ENCODE peak calls at places on chromosomes 6 and 20, in eight cellular contexts. One of them, this sample, is unnamed.

GRCh38 chr20:41437836-41438235 is 71.2 kb upstream of the EMILIN3 start:
- DNase-seq in vagina: no peak
- DNase-seq in left ventricle myocardium inferior: no peak
- DNase-seq in endodermal cell: no peak
- DNase-seq in pancreas: no peak
- DNase-seq in esophagus muscularis mucosa: no peak
- DNase-seq in fibroblast of lung: no peak
- DNase-seq in adrenal gland: no peak
- DNase-seq in this sample: no peak

GRCh38 chr20:63028461-63028921 is 21.7 kb upstream of the BHLHE23 start:
- DNase-seq in left ventricle myocardium inferior: no peak
- DNase-seq in endodermal cell: no peak
- DNase-seq in pancreas: no peak
- DNase-seq in adrenal gland: no peak
- DNase-seq in vagina: no peak
- DNase-seq in esophagus muscularis mucosa: no peak
- DNase-seq in fibroblast of lung: no peak
- DNase-seq in this sample: peak; percentile 2

GRCh38 chr6:90286884-90287488 is 9.7 kb downstream of the BACH2 start:
- DNase-seq in vagina: no peak
- DNase-seq in pancreas: no peak
- DNase-seq in left ventricle myocardium inferior: no peak
- DNase-seq in esophagus muscularis mucosa: no peak
- DNase-seq in endodermal cell: peak; percentile 97
- DNase-seq in adrenal gland: peak; percentile 54
- DNase-seq in fibroblast of lung: peak; percentile 19
- DNase-seq in this sample: no peak

GRCh38 chr6:79570129-79570801 is 33.0 kb upstream of the LCA5 start:
- DNase-seq in adrenal gland: peak; percentile 27
- DNase-seq in pancreas: peak; percentile 70
- DNase-seq in esophagus muscularis mucosa: no peak
- DNase-seq in vagina: no peak
- DNase-seq in endodermal cell: peak; percentile 85
- DNase-seq in fibroblast of lung: peak; percentile 89
- DNase-seq in left ventricle myocardium inferior: no peak
- DNase-seq in this sample: no peak

GRCh38 chr20:24892522-24892921 is 56.5 kb upstream of the CST7 start:
- DNase-seq in esophagus muscularis mucosa: no peak
- DNase-seq in endodermal cell: no peak
- DNase-seq in adrenal gland: no peak
- DNase-seq in fibroblast of lung: no peak
- DNase-seq in pancreas: no peak
- DNase-seq in left ventricle myocardium inferior: no peak
- DNase-seq in vagina: peak; percentile 94
- DNase-seq in this sample: no peak

GRCh38 chr6:140602431-140602836 is 1228.0 kb upstream of the CITED2 start:
- DNase-seq in endodermal cell: no peak
- DNase-seq in esophagus muscularis mucosa: no peak
- DNase-seq in pancreas: no peak
- DNase-seq in fibroblast of lung: peak; percentile 53
- DNase-seq in left ventricle myocardium inferior: no peak
- DNase-seq in adrenal gland: no peak
- DNase-seq in vagina: no peak
- DNase-seq in this sample: no peak

GRCh38 chr6:121435444-121436069 is at the start of gene GJA1:
- DNase-seq in adrenal gland: peak; percentile 74
- DNase-seq in pancreas: peak; percentile 25
- DNase-seq in vagina: no peak
- DNase-seq in left ventricle myocardium inferior: no peak
- DNase-seq in esophagus muscularis mucosa: no peak
- DNase-seq in endodermal cell: peak; percentile 87
- DNase-seq in fibroblast of lung: peak; percentile 86
- DNase-seq in this sample: peak; percentile 84

GRCh38 chr6:158789115-158789917 is 29.9 kb downstream of the EZR start:
- DNase-seq in fibroblast of lung: no peak
- DNase-seq in esophagus muscularis mucosa: no peak
- DNase-seq in endodermal cell: peak; percentile 44
- DNase-seq in vagina: no peak
- DNase-seq in left ventricle myocardium inferior: no peak
- DNase-seq in adrenal gland: no peak
- DNase-seq in pancreas: no peak
- DNase-seq in this sample: no peak

GRCh38 chr6:21804941-21805610 is 211.5 kb downstream of the SOX4 start:
- DNase-seq in endodermal cell: no peak
- DNase-seq in pancreas: no peak
- DNase-seq in left ventricle myocardium inferior: no peak
- DNase-seq in fibroblast of lung: peak; percentile 84
- DNase-seq in vagina: no peak
- DNase-seq in esophagus muscularis mucosa: no peak
- DNase-seq in adrenal gland: no peak
- DNase-seq in this sample: peak; percentile 7

GRCh38 chr6:52654592-52654991 is 16.3 kb upstream of the TMEM14A start:
- DNase-seq in vagina: no peak
- DNase-seq in fibroblast of lung: no peak
- DNase-seq in adrenal gland: no peak
- DNase-seq in esophagus muscularis mucosa: no peak
- DNase-seq in endodermal cell: no peak
- DNase-seq in pancreas: no peak
- DNase-seq in left ventricle myocardium inferior: no peak
- DNase-seq in this sample: no peak

GRCh38 chr20:48489656-48490055 is 338.1 kb downstream of the PREX1 start:
- DNase-seq in endodermal cell: no peak
- DNase-seq in fibroblast of lung: no peak
- DNase-seq in vagina: no peak
- DNase-seq in esophagus muscularis mucosa: no peak
- DNase-seq in left ventricle myocardium inferior: no peak
- DNase-seq in adrenal gland: no peak
- DNase-seq in pancreas: no peak
- DNase-seq in this sample: no peak

GRCh38 chr6:112193535-112194051 is 60.8 kb downstream of the LAMA4 start:
- DNase-seq in pancreas: no peak
- DNase-seq in fibroblast of lung: no peak
- DNase-seq in left ventricle myocardium inferior: no peak
- DNase-seq in esophagus muscularis mucosa: no peak
- DNase-seq in adrenal gland: no peak
- DNase-seq in endodermal cell: no peak
- DNase-seq in vagina: no peak
- DNase-seq in this sample: no peak

DNA sequence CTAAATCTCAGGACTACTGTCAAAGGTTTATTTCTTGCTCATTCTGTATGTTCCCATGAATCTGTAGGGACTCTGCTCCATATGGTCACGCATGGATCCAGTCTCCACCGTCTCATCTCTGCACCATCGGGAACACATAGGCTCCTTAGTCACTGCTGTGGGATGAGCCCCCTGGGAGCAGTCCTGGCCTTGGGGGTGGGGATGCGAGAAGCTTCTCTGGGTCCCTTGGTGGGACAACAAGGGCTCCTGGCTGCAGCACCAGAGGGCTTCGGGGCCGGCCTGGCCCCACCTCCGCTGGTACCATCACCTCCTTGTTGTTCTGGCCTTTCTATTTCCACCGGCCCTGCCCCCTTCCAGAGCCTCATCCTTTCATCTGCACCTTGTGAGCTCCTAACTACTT is 148.4 kb downstream of the CDH4 start:
- DNase-seq in pancreas: no peak
- DNase-seq in adrenal gland: no peak
- DNase-seq in fibroblast of lung: no peak
- DNase-seq in vagina: no peak
- DNase-seq in endodermal cell: no peak
- DNase-seq in esophagus muscularis mucosa: no peak
- DNase-seq in left ventricle myocardium inferior: no peak
- DNase-seq in this sample: no peak
- H3K27ac ChIP-seq in pancreas: no peak overlapping the region
- H3K27ac ChIP-seq in adrenal gland: no peak overlapping the region
- H3K27ac ChIP-seq in fibroblast of lung: no peak overlapping the region
- H3K27ac ChIP-seq in vagina: no peak overlapping the region
- H3K27ac ChIP-seq in endodermal cell: no peak overlapping the region
- H3K27ac ChIP-seq in esophagus muscularis mucosa: no peak overlapping the region
- H3K27ac ChIP-seq in left ventricle myocardium inferior: no peak overlapping the region
- H3K27ac ChIP-seq in this sample: no peak overlapping the region

DNA sequence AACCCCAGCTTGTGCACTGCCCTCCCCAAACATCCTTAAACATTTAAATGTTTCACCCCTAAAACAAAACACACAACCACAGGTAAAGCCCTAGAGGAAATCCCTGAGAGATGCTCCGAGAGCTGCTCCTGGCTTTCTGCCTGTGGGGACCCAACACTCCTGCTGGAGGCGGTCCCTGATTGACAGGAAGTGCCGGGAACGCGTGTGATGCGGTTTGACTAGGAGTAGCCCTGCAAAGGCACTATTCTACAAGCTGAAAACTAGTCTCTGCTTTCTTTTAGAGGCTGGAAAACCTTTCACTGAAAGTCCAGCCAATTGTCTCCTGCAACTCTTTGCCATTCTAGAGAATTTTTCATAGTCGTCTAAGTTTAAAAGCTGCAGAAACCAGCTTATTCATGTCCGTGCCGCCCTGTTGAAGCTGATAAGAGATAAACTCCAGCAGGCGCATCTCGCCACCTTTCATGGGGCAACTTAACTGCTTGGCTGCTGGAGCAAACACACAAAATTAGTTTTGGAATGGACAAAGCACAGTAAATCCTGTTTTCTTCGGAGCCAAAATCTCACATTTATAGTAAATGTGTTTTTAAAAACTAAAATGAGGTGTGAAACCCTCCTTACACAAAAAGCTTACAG is 47.1 kb downstream of the DACT2 start:
- DNase-seq in endodermal cell: peak; percentile 86
- DNase-seq in left ventricle myocardium inferior: no peak
- DNase-seq in esophagus muscularis mucosa: no peak
- DNase-seq in adrenal gland: no peak
- DNase-seq in fibroblast of lung: no peak
- DNase-seq in vagina: no peak
- DNase-seq in pancreas: no peak
- DNase-seq in this sample: no peak
- H3K4me1 ChIP-seq in endodermal cell: peaks cover 32% of the 10 kb centered on the region
- H3K4me1 ChIP-seq in left ventricle myocardium inferior: no peaks in the 10 kb centered on the region
- H3K4me1 ChIP-seq in esophagus muscularis mucosa: no peaks in the 10 kb centered on the region
- H3K4me1 ChIP-seq in adrenal gland: no peaks in the 10 kb centered on the region
- H3K4me1 ChIP-seq in fibroblast of lung: no peaks in the 10 kb centered on the region
- H3K4me1 ChIP-seq in vagina: no peaks in the 10 kb centered on the region
- H3K4me1 ChIP-seq in pancreas: peaks cover 26% of the 10 kb centered on the region
- H3K4me1 ChIP-seq in this sample: no peaks in the 10 kb centered on the region

GRCh38 chr6:30914854-30915590 is 984 bp downstream of the VARS2 start:
- DNase-seq in left ventricle myocardium inferior: no peak
- DNase-seq in vagina: no peak
- DNase-seq in fibroblast of lung: no peak
- DNase-seq in pancreas: no peak
- DNase-seq in esophagus muscularis mucosa: no peak
- DNase-seq in adrenal gland: no peak
- DNase-seq in endodermal cell: no peak
- DNase-seq in this sample: no peak

GRCh38 chr6:30914076-30914853 is at the start of gene VARS2:
- DNase-seq in vagina: no peak
- DNase-seq in esophagus muscularis mucosa: peak; percentile 97
- DNase-seq in endodermal cell: peak; percentile 94
- DNase-seq in pancreas: peak; percentile 92
- DNase-seq in left ventricle myocardium inferior: peak; percentile 91
- DNase-seq in adrenal gland: peak; percentile 94
- DNase-seq in fibroblast of lung: peak; percentile 83
- DNase-seq in this sample: peak; percentile 90

GRCh38 chr6:30913721-30914075 is 340 bp upstream of the VARS2 start:
- DNase-seq in pancreas: no peak
- DNase-seq in endodermal cell: no peak
- DNase-seq in vagina: no peak
- DNase-seq in fibroblast of lung: no peak
- DNase-seq in left ventricle myocardium inferior: no peak
- DNase-seq in esophagus muscularis mucosa: no peak
- DNase-seq in adrenal gland: no peak
- DNase-seq in this sample: no peak

GRCh38 chr6:30917487-30917886 is 3.4 kb downstream of the VARS2 start:
- DNase-seq in left ventricle myocardium inferior: no peak
- DNase-seq in esophagus muscularis mucosa: no peak
- DNase-seq in vagina: no peak
- DNase-seq in pancreas: no peak
- DNase-seq in fibroblast of lung: no peak
- DNase-seq in endodermal cell: no peak
- DNase-seq in adrenal gland: no peak
- DNase-seq in this sample: no peak

GRCh38 chr6:30915591-30915946 is 1.5 kb downstream of the VARS2 start:
- DNase-seq in fibroblast of lung: peak; percentile 53
- DNase-seq in adrenal gland: peak; percentile 37
- DNase-seq in pancreas: no peak
- DNase-seq in left ventricle myocardium inferior: no peak
- DNase-seq in esophagus muscularis mucosa: no peak
- DNase-seq in endodermal cell: peak; percentile 77
- DNase-seq in vagina: no peak
- DNase-seq in this sample: no peak
- H3K4me3 ChIP-seq in fibroblast of lung: no peak overlapping the region
- H3K4me3 ChIP-seq in adrenal gland: no peak overlapping the region
- H3K4me3 ChIP-seq in pancreas: no peak overlapping the region
- H3K4me3 ChIP-seq in left ventricle myocardium inferior: peak overlapping the region; percentile 74
- H3K4me3 ChIP-seq in esophagus muscularis mucosa: no peak overlapping the region
- H3K4me3 ChIP-seq in endodermal cell: no peak overlapping the region
- H3K4me3 ChIP-seq in vagina: no peak overlapping the region
- H3K4me3 ChIP-seq in this sample: no peak overlapping the region

GRCh38 chr6:70303034-70303525 is at the start of gene COL9A1:
- DNase-seq in endodermal cell: no peak
- DNase-seq in vagina: no peak
- DNase-seq in left ventricle myocardium inferior: no peak
- DNase-seq in adrenal gland: no peak
- DNase-seq in fibroblast of lung: no peak
- DNase-seq in esophagus muscularis mucosa: no peak
- DNase-seq in pancreas: no peak
- DNase-seq in this sample: no peak
- H3K27ac ChIP-seq in endodermal cell: no peak within 1 kb of the TSS
- H3K27ac ChIP-seq in vagina: no peak within 1 kb of the TSS
- H3K27ac ChIP-seq in left ventricle myocardium inferior: no peak within 1 kb of the TSS
- H3K27ac ChIP-seq in adrenal gland: no peak within 1 kb of the TSS
- H3K27ac ChIP-seq in fibroblast of lung: no peak within 1 kb of the TSS
- H3K27ac ChIP-seq in esophagus muscularis mucosa: no peak within 1 kb of the TSS
- H3K27ac ChIP-seq in pancreas: no peak within 1 kb of the TSS
- H3K27ac ChIP-seq in this sample: no peak within 1 kb of the TSS

DNA sequence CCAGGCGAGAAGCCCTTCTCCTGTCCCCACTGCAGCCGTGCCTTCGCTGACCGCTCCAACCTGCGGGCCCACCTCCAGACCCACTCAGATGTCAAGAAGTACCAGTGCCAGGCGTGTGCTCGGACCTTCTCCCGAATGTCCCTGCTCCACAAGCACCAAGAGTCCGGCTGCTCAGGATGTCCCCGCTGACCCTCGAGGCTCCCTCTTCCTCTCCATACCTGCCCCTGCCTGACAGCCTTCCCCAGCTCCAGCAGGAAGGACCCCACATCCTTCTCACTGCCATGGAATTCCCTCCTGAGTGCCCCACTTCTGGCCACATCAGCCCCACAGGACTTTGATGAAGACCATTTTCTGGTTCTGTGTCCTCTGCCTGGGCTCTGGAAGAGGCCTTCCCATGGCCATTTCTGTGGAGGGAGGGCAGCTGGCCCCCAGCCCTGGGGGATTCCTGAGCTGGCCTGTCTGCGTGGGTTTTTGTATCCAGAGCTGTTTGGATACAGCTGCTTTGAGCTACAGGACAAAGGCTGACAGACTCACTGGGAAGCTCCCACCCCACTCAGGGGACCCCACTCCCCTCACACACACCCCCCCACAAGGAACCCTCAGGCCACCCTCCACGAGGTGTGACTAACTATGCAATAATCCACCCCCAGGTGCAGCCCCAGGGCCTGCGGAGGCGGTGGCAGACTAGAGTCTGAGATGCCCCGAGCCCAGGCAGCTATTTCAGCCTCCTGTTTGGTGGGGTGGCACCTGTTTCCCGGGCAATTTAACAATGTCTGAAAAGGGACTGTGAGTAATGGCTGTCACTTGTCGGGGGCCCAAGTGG is 5.3 kb downstream of the SNAI1 start:
- DNase-seq in adrenal gland: no peak
- DNase-seq in endodermal cell: no peak
- DNase-seq in vagina: no peak
- DNase-seq in pancreas: no peak
- DNase-seq in esophagus muscularis mucosa: no peak
- DNase-seq in left ventricle myocardium inferior: no peak
- DNase-seq in fibroblast of lung: peak; percentile 61
- DNase-seq in this sample: no peak
- H3K4me1 ChIP-seq in adrenal gland: no peaks in the 10 kb centered on the region
- H3K4me1 ChIP-seq in endodermal cell: peaks cover 35% of the 10 kb centered on the region
- H3K4me1 ChIP-seq in vagina: peaks cover 64% of the 10 kb centered on the region
- H3K4me1 ChIP-seq in pancreas: peaks cover under 1% of the 10 kb centered on the region
- H3K4me1 ChIP-seq in esophagus muscularis mucosa: peaks cover 71% of the 10 kb centered on the region
- H3K4me1 ChIP-seq in left ventricle myocardium inferior: peaks cover 77% of the 10 kb centered on the region
- H3K4me1 ChIP-seq in fibroblast of lung: peaks cover 34% of the 10 kb centered on the region
- H3K4me1 ChIP-seq in this sample: peaks cover 49% of the 10 kb centered on the region

This sample was measured in heart right ventricle.